ENCODE peak calls at places on chromosomes 16 and 17, in six cellular contexts. One of them, this sample, is unnamed.

GRCh38 chr16:396605-397004 is 394 bp upstream of the NME4 start:
- DNase-seq in tibial artery: no peak
- DNase-seq in K562: peak
- DNase-seq in brain microvascular endothelial cell: peak
- DNase-seq in heart left ventricle: no peak
- DNase-seq in right cardiac atrium: peak
- DNase-seq in this sample: peak

GRCh38 chr17:18371455-18371854 is 6.1 kb upstream of the EVPLL start:
- DNase-seq in tibial artery: no peak
- DNase-seq in K562: no peak
- DNase-seq in brain microvascular endothelial cell: no peak
- DNase-seq in heart left ventricle: no peak
- DNase-seq in right cardiac atrium: no peak
- DNase-seq in this sample: no peak

GRCh38 chr17:38853292-38854219 is at the start of gene RPL23:
- DNase-seq in tibial artery: peak
- DNase-seq in K562: peak
- DNase-seq in brain microvascular endothelial cell: peak
- DNase-seq in heart left ventricle: peak
- DNase-seq in right cardiac atrium: peak
- DNase-seq in this sample: peak

GRCh38 chr17:12727076-12727750 is 61.5 kb downstream of the MYOCD start:
- DNase-seq in tibial artery: no peak
- DNase-seq in K562: no peak
- DNase-seq in brain microvascular endothelial cell: peak
- DNase-seq in heart left ventricle: no peak
- DNase-seq in right cardiac atrium: no peak
- DNase-seq in this sample: no peak

GRCh38 chr17:65629234-65629690 is 67.8 kb upstream of the AXIN2 start:
- DNase-seq in tibial artery: no peak
- DNase-seq in K562: no peak
- DNase-seq in brain microvascular endothelial cell: no peak
- DNase-seq in heart left ventricle: no peak
- DNase-seq in right cardiac atrium: no peak
- DNase-seq in this sample: peak

GRCh38 chr17:82242977-82243647 is 14.3 kb downstream of the SLC16A3 start:
- DNase-seq in tibial artery: peak
- DNase-seq in K562: no peak
- DNase-seq in brain microvascular endothelial cell: peak
- DNase-seq in heart left ventricle: peak
- DNase-seq in right cardiac atrium: peak
- DNase-seq in this sample: no peak

GRCh38 chr17:63486317-63487013 is 9.6 kb downstream of the ACE start:
- DNase-seq in tibial artery: no peak
- DNase-seq in K562: no peak
- DNase-seq in brain microvascular endothelial cell: no peak
- DNase-seq in heart left ventricle: no peak
- DNase-seq in right cardiac atrium: no peak
- DNase-seq in this sample: no peak

GRCh38 chr17:55175788-55176425 is 88.9 kb upstream of the HLF start:
- DNase-seq in tibial artery: no peak
- DNase-seq in K562: no peak
- DNase-seq in brain microvascular endothelial cell: no peak
- DNase-seq in heart left ventricle: no peak
- DNase-seq in right cardiac atrium: no peak
- DNase-seq in this sample: no peak

GRCh38 chr16:22192261-22193133 is 13.6 kb upstream of the EEF2K start:
- DNase-seq in tibial artery: peak
- DNase-seq in K562: peak
- DNase-seq in brain microvascular endothelial cell: peak
- DNase-seq in heart left ventricle: peak
- DNase-seq in right cardiac atrium: peak
- DNase-seq in this sample: no peak

GRCh38 chr16:30637952-30638351 is 12.8 kb upstream of the PRR14 start:
- DNase-seq in tibial artery: no peak
- DNase-seq in K562: no peak
- DNase-seq in brain microvascular endothelial cell: peak
- DNase-seq in heart left ventricle: no peak
- DNase-seq in right cardiac atrium: no peak
- DNase-seq in this sample: no peak

GRCh38 chr16:85173077-85173980 is 61.1 kb upstream of the CIBAR2 start:
- DNase-seq in tibial artery: no peak
- DNase-seq in K562: peak
- DNase-seq in brain microvascular endothelial cell: peak
- DNase-seq in heart left ventricle: no peak
- DNase-seq in right cardiac atrium: no peak
- DNase-seq in this sample: no peak

GRCh38 chr16:85457366-85457765 is 155.8 kb upstream of the GSE1 start:
- DNase-seq in tibial artery: no peak
- DNase-seq in K562: no peak
- DNase-seq in brain microvascular endothelial cell: no peak
- DNase-seq in heart left ventricle: no peak
- DNase-seq in right cardiac atrium: no peak
- DNase-seq in this sample: no peak

This sample was measured in WTC11.